ENCODE peak calls at places on chromosomes 13 and 19, in five cellular contexts. W is germinal center; V is T-helper 17 cell; Y is SW 1271; E is activated CD4-positive, alpha-beta T cell treated with anti-CD3 and anti-CD28 coated beads for 24 hours. S is an unnamed sample.

GRCh38 chr19:13208131-13208963 is 58.1 kb downstream of the IER2 start:
- DNase-seq in Y (no peak), E (peak), W (peak), V (no peak), S (peak)

GRCh38 chr19:18425515-18426415 is 6.6 kb downstream of the SSBP4 start:
- DNase-seq in Y (no peak), W (no peak), V (no peak), E (no peak), S (no peak)

GRCh38 chr19:47013041-47013517 is 6.6 kb upstream of the NPAS1 start:
- DNase-seq in E (peak), Y (peak), W (peak), V (peak), S (peak)

GRCh38 chr13:23778879-23779278 is 110.3 kb downstream of the MIPEP start:
- DNase-seq in V (no peak), W (no peak), E (no peak), Y (no peak), S (no peak)

GRCh38 chr13:39038569-39038898 is 278 bp downstream of the NHLRC3 start:
- DNase-seq in W (peak), Y (no peak), E (peak), V (no peak), S (peak)

GRCh38 chr19:4597278-4597974 is 37.9 kb upstream of the SEMA6B start:
- DNase-seq in Y (no peak), W (no peak), E (no peak), V (no peak), S (no peak)

GRCh38 chr19:19460761-19461265 is 54.5 kb downstream of the TSSK6 start:
- DNase-seq in Y (no peak), W (no peak), E (peak), V (peak), S (peak)

GRCh38 chr13:110396913-110397379 is 89.9 kb downstream of the COL4A2 start:
- DNase-seq in Y (no peak), E (no peak), W (no peak), V (no peak), S (no peak)

GRCh38 chr13:77789386-77789785 is 91.9 kb downstream of the SLAIN1 start:
- DNase-seq in W (no peak), E (no peak), Y (no peak), V (no peak), S (no peak)

GRCh38 chr19:28435551-28436261 is 777.2 kb downstream of the UQCRFS1 start:
- DNase-seq in V (no peak), Y (no peak), W (no peak), E (no peak), S (no peak)

GRCh38 chr19:55554749-55555152 is 9.4 kb upstream of the SBK3 start:
- DNase-seq in V (no peak), Y (no peak), W (no peak), E (no peak), S (no peak)

GRCh38 chr13:40438999-40439797 is 227.2 kb downstream of the FOXO1 start:
- DNase-seq in Y (no peak), V (no peak), E (no peak), W (no peak), S (no peak)

GRCh38 chr13:26412961-26413716 is 144.3 kb upstream of the WASF3 start:
- DNase-seq in Y (no peak), W (no peak), E (no peak), V (no peak), S (no peak)